ENCODE peak calls at places on chromosomes 16 and 17, in four cellular contexts. P is H1, A is K562, C is HepG2. X is an unnamed sample.
A peak's percentile ranks its signal among the peaks of the same experiment; 100 is the strongest.

GRCh38 chr16:23025692-23026305 is 123.5 kb downstream of the USP31 start:
- DNase-seq in A (no peak), P (no peak), C (no peak), X (no peak)

GRCh38 chr16:58655215-58655596 is 25.6 kb upstream of the CNOT1 start:
- DNase-seq in P (no peak), A (no peak), C (peak; percentile 43), X (no peak)

GRCh38 chr17:43663383-43663782 is 1.7 kb upstream of the MEOX1 start:
- DNase-seq in A (no peak), C (no peak), P (no peak), X (no peak)

GRCh38 chr17:80950466-80951120 is 41.0 kb upstream of the CHMP6 start:
- DNase-seq in A (no peak), C (no peak), P (no peak), X (no peak)

GRCh38 chr16:77738706-77739105 is 16.4 kb downstream of the NUDT7 start:
- DNase-seq in P (no peak), A (no peak), C (no peak), X (no peak)

GRCh38 chr16:2664522-2665096 is 17.7 kb upstream of the KCTD5 start:
- DNase-seq in A (no peak), C (no peak), P (no peak), X (no peak)

GRCh38 chr17:22277595-22277994 is 585.3 kb downstream of the KCNJ18 start:
- DNase-seq in C (no peak), P (no peak), A (no peak), X (no peak)

GRCh38 chr16:87387942-87388817 is 4.0 kb upstream of the MAP1LC3B start:
- DNase-seq in C (peak; percentile 100), A (peak; percentile 96), P (peak; percentile 85), X (peak; percentile 100)

GRCh38 chr16:3015865-3016521 is 2.0 kb downstream of the CLDN6 start:
- DNase-seq in A (peak; percentile 71), P (no peak), C (no peak), X (no peak)

GRCh38 chr17:49239963-49240362 is 9.4 kb upstream of the PHOSPHO1 start:
- DNase-seq in C (no peak), A (no peak), P (no peak), X (no peak)

GRCh38 chr17:51947160-51947559 is 211.4 kb downstream of the CA10 start:
- DNase-seq in C (peak; percentile 6), A (no peak), P (no peak), X (no peak)

GRCh38 chr16:22659933-22660332 is 149.2 kb downstream of the NPIPB5 start:
- DNase-seq in C (no peak), P (no peak), A (no peak), X (no peak)

GRCh38 chr16:3951861-3952332 is 71.4 kb upstream of the CREBBP start:
- DNase-seq in A (no peak), C (no peak), P (no peak), X (no peak)

GRCh38 chr16:83964684-83965443 is 3.2 kb upstream of the NECAB2 start:
- DNase-seq in P (no peak), C (no peak), A (no peak), X (no peak)
- TF ChIP-seq RNF2 in P (no peak), C (no peak), A (no peak), X (no peak)

GRCh38 chr17:46972346-46972745 is 6.7 kb downstream of the RPRML start:
- DNase-seq in A (no peak), C (no peak), P (no peak), X (no peak)

GRCh38 chr17:46976626-46977270 is 2.3 kb downstream of the RPRML start:
- DNase-seq in P (no peak), C (no peak), A (peak; percentile 74), X (peak; percentile 48)

GRCh38 chr17:46971647-46972300 is 7.3 kb downstream of the RPRML start:
- DNase-seq in A (no peak), P (no peak), C (no peak), X (no peak)

GRCh38 chr17:46975287-46975686 is 3.8 kb downstream of the RPRML start:
- DNase-seq in A (no peak), C (no peak), P (no peak), X (no peak)

DNA sequence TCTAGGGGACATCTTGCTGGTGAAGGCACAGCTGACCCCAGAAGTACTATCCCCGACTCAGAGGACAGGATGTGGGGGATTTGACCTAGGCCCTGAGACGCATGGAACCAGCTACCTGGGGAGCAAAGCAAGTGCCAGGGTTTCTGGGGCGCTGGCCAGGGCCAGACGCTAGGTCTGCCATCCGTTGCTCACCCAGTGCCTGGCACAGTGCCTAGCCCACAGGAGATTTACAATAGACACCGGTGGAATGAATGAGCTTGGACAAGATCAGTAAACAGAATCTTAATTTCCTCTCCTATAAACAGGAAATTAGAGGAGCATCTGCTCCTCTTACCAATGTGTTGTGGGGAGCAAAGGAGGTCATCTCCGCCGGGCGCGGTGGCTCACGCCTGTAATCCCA is 5.0 kb downstream of the RPRML start:
- DNase-seq in P (no peak), A (no peak), C (no peak), X (no peak)
- H3K4me2 ChIP-seq in P (no peak overlapping the region), A (no peak overlapping the region), C (no peak overlapping the region), X (no peak overlapping the region)

DNA sequence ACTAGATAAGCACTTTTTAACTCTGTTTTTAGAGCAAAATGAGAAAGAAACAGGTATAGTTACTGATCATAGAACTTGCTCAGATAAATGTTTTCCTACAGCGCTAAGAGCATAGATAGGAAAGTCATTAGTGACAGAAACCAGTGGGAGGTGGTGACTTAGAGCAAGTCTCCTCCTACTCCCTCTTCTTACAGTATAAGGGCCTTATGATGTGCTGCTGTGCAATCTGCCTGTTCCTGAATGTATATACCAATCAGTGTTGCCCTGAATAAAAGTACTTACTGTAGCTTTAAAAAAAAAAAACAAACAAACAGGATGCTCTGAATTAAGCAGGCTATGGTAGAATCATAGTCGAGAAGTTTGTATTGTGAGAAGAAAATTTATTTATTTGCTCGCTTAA is 23.3 kb upstream of the RASL10B start:
- DNase-seq in A (no peak), P (no peak), C (no peak), X (no peak)
- TF ChIP-seq RNF2 in A (no peak), P (no peak), C (no peak), X (no peak)

GRCh38 chr17:27977751-27978688 is 64.5 kb upstream of the NLK start:
- DNase-seq in P (no peak), A (peak; percentile 23), C (no peak), X (no peak)

GRCh38 chr17:27981978-27982377 is 60.5 kb upstream of the NLK start:
- DNase-seq in P (no peak), A (no peak), C (no peak), X (no peak)

GRCh38 chr17:27978689-27979175 is 63.7 kb upstream of the NLK start:
- DNase-seq in P (no peak), C (no peak), A (no peak), X (no peak)

GRCh38 chr17:27982688-27983087 is 59.8 kb upstream of the NLK start:
- DNase-seq in A (no peak), C (no peak), P (no peak), X (no peak)

DNA sequence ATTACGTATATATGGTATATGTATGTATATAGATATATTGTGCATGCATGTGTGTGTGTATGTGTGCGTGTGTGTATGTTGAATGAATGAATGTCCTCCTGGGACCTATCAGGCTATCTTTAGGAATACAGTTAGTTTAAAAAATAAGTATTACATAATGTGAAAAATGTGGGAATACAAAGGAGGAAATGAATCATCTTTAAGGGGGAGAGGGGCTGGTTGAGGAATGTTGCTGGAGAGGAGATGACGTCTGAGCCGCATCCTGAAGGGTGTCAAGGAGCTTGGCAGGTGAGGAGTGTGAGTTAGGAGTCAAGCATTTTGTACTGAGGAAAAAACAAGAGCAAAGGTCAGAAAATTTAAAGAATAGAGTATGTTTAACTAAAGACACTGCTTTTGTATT is 62.4 kb upstream of the NLK start:
- DNase-seq in C (no peak), P (no peak), A (no peak), X (peak; percentile 42)
- H3K4me2 ChIP-seq in C (no peak overlapping the region), P (no peak overlapping the region), A (no peak overlapping the region), X (peak overlapping the region; percentile 14)

GRCh38 chr16:53043986-53044571 is 8.6 kb downstream of the CHD9NB start:
- DNase-seq in P (peak; percentile 92), C (peak; percentile 68), A (no peak), X (peak; percentile 18)
- TF ChIP-seq RNF2 in P (no peak), C (no peak), A (no peak), X (no peak)

DNA sequence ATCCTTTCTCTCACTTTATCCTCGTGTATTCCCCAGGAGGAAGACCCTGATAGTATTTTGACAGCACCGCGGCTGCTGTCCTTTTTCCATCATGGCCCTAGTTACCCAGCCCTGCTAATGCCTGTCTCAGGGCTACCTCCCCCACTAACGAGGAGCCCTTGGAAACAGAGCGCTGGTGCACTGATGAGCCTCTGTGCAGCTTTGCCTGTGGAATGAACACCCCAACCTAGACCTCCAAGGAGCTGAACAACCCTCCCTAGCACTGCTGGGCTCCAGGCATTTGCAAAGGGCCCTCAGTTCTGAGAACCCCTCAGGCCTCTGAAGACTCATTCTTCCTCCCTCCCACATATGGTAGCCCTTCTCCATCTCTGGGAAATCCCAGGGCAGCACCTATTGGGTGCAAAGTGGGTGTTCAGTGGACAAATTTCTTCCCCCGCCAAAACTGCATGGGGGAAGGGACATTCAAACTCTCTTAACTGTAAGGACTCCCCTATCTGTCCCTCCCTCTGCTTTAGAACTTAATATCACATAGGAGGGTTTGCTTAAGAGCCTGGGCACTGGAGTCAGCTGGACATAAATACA is 23.4 kb upstream of the CCL1 start:
- DNase-seq in C (no peak), P (no peak), A (no peak), X (no peak)
- H3K4me2 ChIP-seq in C (no peak overlapping the region), P (no peak overlapping the region), A (peak overlapping the region; percentile 16), X (no peak overlapping the region)

DNA sequence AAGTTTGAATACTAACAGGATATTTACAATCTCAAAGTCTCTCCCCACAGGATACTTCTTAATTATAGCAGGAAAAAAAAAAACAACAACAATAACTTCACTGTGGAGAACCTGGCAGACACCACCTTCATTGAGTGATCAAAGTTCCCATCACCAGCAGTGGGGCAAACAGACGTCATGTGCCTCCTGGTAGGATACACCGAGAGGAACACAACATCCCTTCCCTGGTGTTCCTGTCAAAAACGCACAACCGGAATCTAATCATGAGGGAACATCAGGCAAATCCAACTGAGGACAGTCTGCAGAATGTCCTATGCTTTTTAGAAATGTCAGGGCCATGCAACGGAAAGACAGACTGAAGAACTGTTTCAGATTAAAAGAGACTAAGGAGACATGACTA is 80.0 kb downstream of the ZFHX3 start:
- DNase-seq in P (no peak), C (no peak), A (no peak), X (no peak)
- TF ChIP-seq RNF2 in P (no peak), C (no peak), A (no peak), X (no peak)

DNA sequence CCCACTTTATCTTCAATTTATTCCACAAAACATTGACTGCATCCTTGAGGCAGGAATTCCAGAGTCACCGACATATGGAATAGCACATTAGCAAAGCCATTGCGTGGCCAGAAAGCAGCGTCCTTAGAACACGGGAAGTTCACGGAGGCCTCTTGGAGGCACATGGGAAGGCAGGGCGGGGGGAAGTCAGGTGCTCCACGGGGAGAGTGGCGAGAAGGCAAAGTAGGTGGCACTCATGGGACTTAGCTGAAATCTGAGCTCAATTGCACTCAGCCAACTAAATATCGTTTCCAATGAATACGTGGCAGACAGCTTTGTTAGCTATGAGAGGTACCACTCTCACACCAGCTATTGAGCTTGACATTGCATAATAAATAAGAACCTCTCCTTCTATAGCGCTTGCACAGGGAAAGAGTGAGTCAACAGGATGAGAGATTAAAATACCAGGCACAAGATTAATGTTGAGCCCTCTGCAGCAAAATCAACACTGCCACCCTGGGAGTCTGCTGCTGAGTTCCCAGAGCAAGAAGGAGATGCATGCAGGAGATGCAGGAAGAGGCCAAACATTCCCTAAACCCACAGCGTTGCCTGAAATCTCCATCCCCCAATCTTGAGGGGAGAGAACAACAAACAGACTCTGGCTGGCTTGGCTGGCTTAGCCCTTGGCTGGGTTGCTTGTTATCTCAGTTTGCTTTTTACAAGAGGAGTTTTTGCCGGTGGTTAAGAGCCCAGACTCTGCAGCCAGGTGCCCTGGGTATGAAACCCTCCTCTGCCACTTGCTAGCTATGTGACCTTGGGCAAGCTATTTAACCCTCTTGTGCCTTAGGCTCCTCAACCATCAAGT is 28.8 kb downstream of the ABCC12 start:
- DNase-seq in C (peak; percentile 6), P (no peak), A (no peak), X (peak; percentile 97)
- H3K4me2 ChIP-seq in C (no peak overlapping the region), P (no peak overlapping the region), A (no peak overlapping the region), X (peak overlapping the region; percentile 60)